ENCODE peak calls at places on chromosomes 1 and 21, in four cellular contexts. Q is Peyer's patch, S is astrocyte of the cerebellum, P is kidney epithelial cell. E is an unnamed sample.

GRCh38 chr1:61743716-61744620 is 1.7 kb downstream of the PATJ start:
- DNase-seq in Q (no peak), S (no peak), P (no peak), E (no peak)

GRCh38 chr1:65958561-65959350 is 166.1 kb downstream of the PDE4B start:
- DNase-seq in Q (no peak), S (peak), P (peak), E (no peak)

GRCh38 chr1:24765308-24765988 is 20.2 kb downstream of the CLIC4 start:
- DNase-seq in Q (no peak), S (no peak), P (no peak), E (no peak)

GRCh38 chr1:178752891-178753290 is 27.8 kb downstream of the RALGPS2 start:
- DNase-seq in Q (no peak), S (no peak), P (no peak), E (no peak)

GRCh38 chr1:100353073-100353801 is 931 bp downstream of the CDC14A start:
- DNase-seq in Q (peak), S (no peak), P (no peak), E (no peak)

GRCh38 chr1:98342556-98342955 is 319.0 kb upstream of the SNX7 start:
- DNase-seq in Q (no peak), S (no peak), P (no peak), E (no peak)

GRCh38 chr21:16002872-16003466 is 273.2 kb downstream of the USP25 start:
- DNase-seq in Q (no peak), S (peak), P (no peak), E (no peak)

GRCh38 chr1:151924691-151925587 is 15.6 kb upstream of the THEM4 start:
- DNase-seq in Q (no peak), S (no peak), P (no peak), E (no peak)

GRCh38 chr1:82317671-82318070 is 516.9 kb downstream of the ADGRL2 start:
- DNase-seq in Q (no peak), S (no peak), P (peak), E (peak)

GRCh38 chr1:239786464-239786863 is 305.2 kb upstream of the FMN2 start:
- DNase-seq in Q (no peak), S (no peak), P (no peak), E (no peak)

GRCh38 chr1:14415396-14415795 is 183.1 kb upstream of the KAZN start:
- DNase-seq in Q (no peak), S (no peak), P (no peak), E (no peak)

GRCh38 chr1:157993179-157994080 is at the start of gene KIRREL1:
- DNase-seq in Q (peak), S (no peak), P (no peak), E (no peak)

GRCh38 chr1:53074313-53075154 is 12.5 kb downstream of the PODN start:
- DNase-seq in Q (no peak), S (no peak), P (no peak), E (no peak)

GRCh38 chr1:172180886-172181285 is 239.6 kb upstream of the C1orf105 start:
- DNase-seq in Q (peak), S (no peak), P (no peak), E (no peak)

GRCh38 chr1:228760962-228761361 is 25.7 kb downstream of the RHOU start:
- DNase-seq in Q (no peak), S (no peak), P (no peak), E (no peak)

GRCh38 chr21:36792505-36792967 is 93.6 kb downstream of the SIM2 start:
- DNase-seq in Q (no peak), S (no peak), P (no peak), E (no peak)

GRCh38 chr1:231420959-231421615 is 1.0 kb downstream of the EGLN1 start:
- DNase-seq in Q (peak), S (no peak), P (no peak), E (no peak)

GRCh38 chr1:39275836-39276507 is 71.5 kb downstream of the MACF1 start:
- DNase-seq in Q (no peak), S (no peak), P (no peak), E (no peak)

GRCh38 chr1:10727703-10728348 is 68.6 kb downstream of the CASZ1 start:
- DNase-seq in Q (no peak), S (no peak), P (no peak), E (no peak)

GRCh38 chr1:25952851-25953401 is 44.9 kb downstream of the PAFAH2 start:
- DNase-seq in Q (no peak), S (no peak), P (no peak), E (no peak)

GRCh38 chr1:84012018-84012417 is 13.1 kb upstream of the TTLL7 start:
- DNase-seq in Q (no peak), S (no peak), P (no peak), E (no peak)

GRCh38 chr1:41810446-41810845 is 108.3 kb downstream of the HIVEP3 start:
- DNase-seq in Q (no peak), S (peak), P (no peak), E (no peak)

GRCh38 chr1:113031060-113031933 is 41.7 kb upstream of the LRIG2 start:
- DNase-seq in Q (no peak), S (no peak), P (no peak), E (no peak)

GRCh38 chr1:145979746-145980435 is 15.4 kb downstream of the POLR3GL start:
- DNase-seq in Q (no peak), S (no peak), P (no peak), E (no peak)

GRCh38 chr1:9846611-9847171 is 22.9 kb upstream of the CLSTN1 start:
- DNase-seq in Q (no peak), S (no peak), P (no peak), E (no peak)

GRCh38 chr1:112370981-112371380 is 25.0 kb upstream of the CTTNBP2NL start:
- DNase-seq in Q (no peak), S (no peak), P (no peak), E (no peak)

GRCh38 chr1:94872771-94873495 is 52.8 kb downstream of the SLC44A3 start:
- DNase-seq in Q (no peak), S (no peak), P (no peak), E (no peak)

GRCh38 chr1:109357673-109358072 is 40.0 kb downstream of the SORT1 start:
- DNase-seq in Q (no peak), S (no peak), P (no peak), E (no peak)

GRCh38 chr1:204763773-204764427 is 78.4 kb upstream of the LRRN2 start:
- DNase-seq in Q (peak), S (no peak), P (peak), E (peak)

GRCh38 chr1:20281801-20282200 is 8.9 kb upstream of the VWA5B1 start:
- DNase-seq in Q (no peak), S (no peak), P (peak), E (no peak)

GRCh38 chr1:55640708-55641473 is 425.7 kb upstream of the USP24 start:
- DNase-seq in Q (peak), S (no peak), P (no peak), E (no peak)

GRCh38 chr1:51139474-51139873 is 37.4 kb downstream of the C1orf185 start:
- DNase-seq in Q (no peak), S (no peak), P (no peak), E (no peak)
- TF ChIP-seq CTCF in Q (no peak), S (no peak), P (peak), E (no peak)

GRCh38 chr1:21865609-21865942 is 53.5 kb downstream of the LDLRAD2 start:
- DNase-seq in Q (no peak), S (no peak), P (no peak), E (no peak)
- H3K4me3 ChIP-seq in Q (no peak), S (no peak), P (no peak), E (no peak)

DNA sequence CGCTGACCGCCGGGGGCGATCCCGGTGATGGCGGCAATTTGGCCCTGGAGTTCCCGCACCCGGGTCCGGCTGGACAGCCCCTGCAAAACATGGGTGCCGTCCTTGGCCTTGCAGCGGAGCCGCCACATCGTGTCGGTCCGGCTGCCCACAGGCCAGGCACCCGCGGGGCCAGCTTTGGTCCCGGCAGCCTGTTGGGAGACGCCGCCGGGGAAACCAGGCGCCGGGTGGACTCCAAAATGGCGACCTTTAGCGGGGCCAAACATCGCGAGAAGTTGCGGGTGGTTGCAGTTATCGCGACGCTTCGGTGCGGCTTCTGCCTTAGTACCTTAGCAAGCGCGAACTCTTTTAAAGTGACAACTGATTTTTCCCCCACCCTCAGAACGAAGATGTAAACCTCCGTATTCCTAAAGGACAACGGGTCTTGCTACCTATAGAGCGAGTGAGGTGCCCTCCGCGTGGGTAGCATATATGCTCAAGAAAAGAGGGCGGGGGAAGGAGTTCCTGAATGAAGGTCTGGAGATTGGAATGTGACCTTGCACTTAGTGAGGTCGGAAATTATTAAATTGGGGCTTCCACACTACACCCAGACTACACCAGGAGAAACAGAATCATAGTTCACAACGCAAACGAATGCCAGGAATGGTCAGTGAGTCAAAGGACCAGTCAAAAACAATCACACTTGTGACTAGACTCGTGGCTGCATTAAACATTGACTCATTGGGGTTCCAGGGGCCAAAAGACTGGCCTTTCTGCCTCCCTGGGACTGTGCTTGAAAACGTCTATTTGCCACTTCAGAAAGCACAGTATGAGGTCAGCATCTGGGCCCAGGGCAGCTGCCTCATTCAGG is at the start of gene YOD1:
- DNase-seq in Q (peak), S (peak), P (peak), E (peak)
- TF ChIP-seq CTCF in Q (no peak), S (no peak), P (no peak), E (no peak)

GRCh38 chr1:7778133-7778628 is 5.9 kb upstream of the PER3 start:
- DNase-seq in Q (no peak), S (no peak), P (no peak), E (no peak)

GRCh38 chr1:7783178-7783711 is 846 bp upstream of the PER3 start:
- DNase-seq in Q (peak), S (no peak), P (no peak), E (no peak)

GRCh38 chr1:7783826-7784491 is at the start of gene PER3:
- DNase-seq in Q (peak), S (peak), P (peak), E (peak)

GRCh38 chr1:7781923-7782495 is 2.1 kb upstream of the PER3 start:
- DNase-seq in Q (peak), S (no peak), P (no peak), E (no peak)

DNA sequence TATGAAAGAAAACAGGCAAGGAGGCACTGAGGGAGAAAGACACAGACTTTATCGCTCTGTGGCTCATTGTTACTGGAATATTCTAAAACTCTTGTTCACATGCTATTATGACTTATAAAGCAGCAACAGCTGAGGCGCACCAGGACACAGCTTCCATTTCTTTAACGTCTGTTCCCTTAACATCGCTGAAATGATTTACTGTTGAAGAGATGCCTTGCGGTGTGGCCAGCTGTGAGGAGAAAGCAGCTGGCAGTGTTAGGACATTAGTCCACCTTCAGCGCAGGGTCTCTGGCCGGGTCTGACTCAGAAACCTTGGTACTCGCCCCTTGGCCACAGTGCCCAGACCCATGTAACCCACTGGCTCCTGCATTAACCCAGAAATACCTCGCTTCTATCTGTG is 3.1 kb upstream of the PER3 start:
- DNase-seq in Q (no peak), S (no peak), P (no peak), E (no peak)
- H3K4me3 ChIP-seq in Q (no peak), S (no peak), P (no peak), E (no peak)

GRCh38 chr21:45640888-45641479 is 2.5 kb upstream of the PCBP3 start:
- DNase-seq in Q (peak), S (no peak), P (no peak), E (no peak)
- TF ChIP-seq CTCF in Q (no peak), S (peak), P (no peak), E (no peak)

GRCh38 chr1:154906621-154907081 is 29.9 kb downstream of the PMVK start:
- DNase-seq in Q (no peak), S (no peak), P (no peak), E (no peak)
- H3K4me3 ChIP-seq in Q (no peak), S (no peak), P (no peak), E (no peak)

GRCh38 chr1:160806109-160806665 is 10.2 kb downstream of the LY9 start:
- DNase-seq in Q (no peak), S (no peak), P (no peak), E (no peak)

GRCh38 chr1:160808289-160808688 is 12.3 kb downstream of the LY9 start:
- DNase-seq in Q (no peak), S (no peak), P (no peak), E (no peak)

GRCh38 chr1:160806784-160807183 is 10.8 kb downstream of the LY9 start:
- DNase-seq in Q (no peak), S (no peak), P (no peak), E (no peak)

GRCh38 chr1:160807242-160807641 is 11.3 kb downstream of the LY9 start:
- DNase-seq in Q (no peak), S (no peak), P (no peak), E (no peak)

DNA sequence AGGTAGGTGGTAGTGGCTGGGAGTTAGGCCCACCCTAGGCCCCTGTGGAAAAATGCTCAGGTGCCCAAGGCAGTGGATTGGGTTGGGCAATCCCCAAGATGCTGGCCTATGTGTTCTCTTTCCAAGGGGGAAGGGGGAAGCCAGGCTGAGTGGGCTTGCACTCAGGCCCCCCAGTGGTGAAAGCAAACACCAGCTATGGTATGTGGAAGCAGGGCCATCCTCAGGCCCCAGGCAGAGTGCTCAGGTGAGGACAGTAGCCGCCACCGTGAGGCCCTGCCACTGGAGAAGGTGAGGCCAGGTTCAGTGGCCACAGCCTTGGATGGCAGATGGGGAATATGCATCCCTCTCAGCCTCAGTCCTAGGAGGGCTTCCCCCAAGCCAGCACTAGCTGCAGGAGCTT is 11.8 kb downstream of the LY9 start:
- DNase-seq in Q (no peak), S (no peak), P (no peak), E (no peak)
- TF ChIP-seq CTCF in Q (no peak), S (no peak), P (no peak), E (no peak)

E was measured in epithelial cell of proximal tubule.